ENCODE peak calls at places on chromosomes 16 and 17, in eight cellular contexts. J is tibial nerve; W is body of pancreas; P is CD8-positive, alpha-beta memory T cell; A is kidney; Q is cardiac fibroblast; N is CD4-positive, CD25-positive, alpha-beta regulatory T cell; O is adipocyte. Y is an unnamed sample.

GRCh38 chr17:3828151-3828851 is 17.7 kb downstream of the NCBP3 start:
- DNase-seq in J (no peak), W (no peak), P (no peak), A (no peak), Q (no peak), N (no peak), O (peak), Y (no peak)

GRCh38 chr16:75697571-75697970 is 3.7 kb downstream of the DUXB start:
- DNase-seq in J (no peak), W (no peak), P (no peak), A (no peak), Q (no peak), N (no peak), O (no peak), Y (no peak)

GRCh38 chr17:34556384-34556783 is 23.0 kb upstream of the TMEM132E start:
- DNase-seq in J (no peak), W (no peak), P (no peak), A (no peak), Q (peak), N (no peak), O (no peak), Y (peak)

GRCh38 chr17:80822700-80823410 is 168.8 kb upstream of the CHMP6 start:
- DNase-seq in J (no peak), W (no peak), P (no peak), A (peak), Q (no peak), N (no peak), O (no peak), Y (peak)

GRCh38 chr17:76408037-76408849 is 23.8 kb downstream of the SPHK1 start:
- DNase-seq in J (peak), W (peak), P (peak), A (no peak), Q (peak), N (peak), O (peak), Y (peak)

GRCh38 chr17:45146616-45147101 is 1.6 kb upstream of the HEXIM1 start:
- DNase-seq in J (peak), W (peak), P (no peak), A (no peak), Q (peak), N (no peak), O (no peak), Y (peak)

GRCh38 chr16:1812732-1813163 is 13.9 kb downstream of the HAGH start:
- DNase-seq in J (no peak), W (peak), P (no peak), A (peak), Q (peak), N (peak), O (peak), Y (peak)

GRCh38 chr17:83115832-83116231 is 36.4 kb downstream of the METRNL start:
- DNase-seq in J (no peak), W (no peak), P (no peak), A (no peak), Q (no peak), N (no peak), O (no peak), Y (no peak)

GRCh38 chr17:27573971-27574525 is 56.9 kb upstream of the LGALS9 start:
- DNase-seq in J (no peak), W (no peak), P (no peak), A (peak), Q (peak), N (no peak), O (peak), Y (peak)

GRCh38 chr17:42667088-42667951 is 8.2 kb downstream of the TUBG2 start:
- DNase-seq in J (no peak), W (peak), P (no peak), A (peak), Q (peak), N (no peak), O (peak), Y (peak)

GRCh38 chr17:37820313-37821024 is 75.6 kb upstream of the HNF1B start:
- DNase-seq in J (no peak), W (no peak), P (no peak), A (no peak), Q (no peak), N (no peak), O (no peak), Y (no peak)

GRCh38 chr16:22313141-22313781 is 16.1 kb downstream of the POLR3E start:
- DNase-seq in J (no peak), W (no peak), P (no peak), A (peak), Q (no peak), N (no peak), O (no peak), Y (no peak)

GRCh38 chr17:5191541-5192417 is at the start of gene ZNF594:
- DNase-seq in J (peak), W (peak), P (peak), A (peak), Q (peak), N (peak), O (peak), Y (peak)

GRCh38 chr16:80947708-80948615 is 58.7 kb downstream of the CMC2 start:
- DNase-seq in J (no peak), W (no peak), P (no peak), A (no peak), Q (peak), N (no peak), O (no peak), Y (no peak)

GRCh38 chr16:77723108-77723514 is 797 bp downstream of the NUDT7 start:
- DNase-seq in J (peak), W (peak), P (no peak), A (no peak), Q (peak), N (peak), O (peak), Y (peak)

GRCh38 chr17:75245011-75245410 is 16.4 kb downstream of the GGA3 start:
- DNase-seq in J (no peak), W (no peak), P (no peak), A (no peak), Q (no peak), N (no peak), O (no peak), Y (no peak)

GRCh38 chr17:75246404-75246803 is 15.0 kb downstream of the GGA3 start:
- DNase-seq in J (no peak), W (no peak), P (no peak), A (no peak), Q (no peak), N (no peak), O (no peak), Y (no peak)

GRCh38 chr17:75252039-75252816 is 9.2 kb downstream of the GGA3 start:
- DNase-seq in J (no peak), W (no peak), P (no peak), A (no peak), Q (no peak), N (no peak), O (no peak), Y (no peak)

GRCh38 chr17:75249564-75249963 is 11.8 kb downstream of the GGA3 start:
- DNase-seq in J (no peak), W (no peak), P (no peak), A (no peak), Q (no peak), N (no peak), O (no peak), Y (no peak)

DNA sequence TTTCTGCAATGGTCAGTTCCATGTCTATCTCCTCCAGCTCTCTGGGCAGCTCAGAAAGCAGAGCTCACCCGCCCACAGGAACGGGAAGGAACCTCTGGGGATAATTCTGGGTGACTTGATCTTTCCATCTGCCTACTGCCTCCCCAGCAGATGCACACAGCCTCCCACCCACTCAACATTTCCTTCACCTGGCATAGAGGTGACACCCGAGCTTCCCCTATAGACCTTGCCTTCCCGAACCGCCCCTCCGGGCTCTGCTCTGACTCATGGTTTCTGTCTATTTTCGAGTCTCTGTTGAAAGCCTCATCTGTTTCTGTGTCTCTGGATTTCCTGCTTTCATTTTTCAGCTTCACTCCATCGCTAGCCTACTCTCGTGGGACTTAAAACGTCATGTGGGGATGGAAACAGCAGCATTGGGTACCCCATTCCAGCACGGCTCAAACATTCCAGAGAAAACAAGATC is 11.4 kb downstream of the GGA3 start:
- DNase-seq in J (no peak), W (no peak), P (peak), A (no peak), Q (peak), N (peak), O (peak), Y (peak)
- H3K4me3 ChIP-seq in J (no peak), W (no peak), P (peak), A (peak), Q (no peak), N (peak), O (peak), Y (peak)

DNA sequence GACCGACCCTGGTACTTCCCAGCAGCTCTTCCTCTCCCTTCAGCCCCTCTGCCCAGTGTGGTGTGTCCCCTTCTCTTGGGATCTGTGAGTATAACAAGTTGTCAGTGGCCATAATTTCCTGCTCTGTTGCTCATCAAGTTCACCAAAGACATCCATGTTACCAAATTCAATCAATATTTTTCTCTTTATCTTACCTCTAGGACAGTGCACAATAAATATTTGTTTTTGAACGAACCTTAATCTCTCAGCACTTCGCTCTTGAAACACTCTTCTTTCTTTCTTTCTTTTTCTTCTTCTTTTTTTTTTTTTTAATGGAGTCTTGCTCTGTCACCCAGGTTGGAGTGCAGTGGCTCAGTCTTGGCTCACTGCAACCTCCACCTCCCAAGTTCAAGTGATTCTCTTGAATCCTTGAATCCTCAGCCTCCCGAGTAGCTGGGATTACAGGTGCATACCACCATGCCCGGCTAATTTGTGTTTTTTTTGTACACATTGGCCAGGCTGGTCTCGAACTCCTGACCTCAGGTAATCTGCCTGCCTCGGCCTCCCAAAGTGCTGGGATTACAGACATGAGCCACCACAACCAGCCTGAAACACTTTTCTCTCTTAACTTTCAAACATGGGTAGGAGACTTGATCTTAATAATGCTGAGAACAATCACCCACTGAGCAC is 2.7 kb upstream of the UMOD start:
- DNase-seq in J (no peak), W (no peak), P (no peak), A (no peak), Q (no peak), N (no peak), O (no peak), Y (no peak)
- H3K4me3 ChIP-seq in J (no peak), W (no peak), P (no peak), A (no peak), Q (no peak), N (no peak), O (no peak), Y (no peak)

GRCh38 chr17:75394332-75394918 is 11.1 kb downstream of the GRB2 start:
- DNase-seq in J (no peak), W (no peak), P (no peak), A (no peak), Q (no peak), N (no peak), O (peak), Y (no peak)

GRCh38 chr17:75398279-75398678 is 7.2 kb downstream of the GRB2 start:
- DNase-seq in J (no peak), W (no peak), P (no peak), A (no peak), Q (no peak), N (no peak), O (no peak), Y (no peak)

GRCh38 chr17:75396781-75397180 is 8.7 kb downstream of the GRB2 start:
- DNase-seq in J (no peak), W (no peak), P (no peak), A (no peak), Q (no peak), N (no peak), O (no peak), Y (no peak)

GRCh38 chr17:75396025-75396424 is 9.5 kb downstream of the GRB2 start:
- DNase-seq in J (no peak), W (no peak), P (no peak), A (no peak), Q (no peak), N (no peak), O (no peak), Y (no peak)

DNA sequence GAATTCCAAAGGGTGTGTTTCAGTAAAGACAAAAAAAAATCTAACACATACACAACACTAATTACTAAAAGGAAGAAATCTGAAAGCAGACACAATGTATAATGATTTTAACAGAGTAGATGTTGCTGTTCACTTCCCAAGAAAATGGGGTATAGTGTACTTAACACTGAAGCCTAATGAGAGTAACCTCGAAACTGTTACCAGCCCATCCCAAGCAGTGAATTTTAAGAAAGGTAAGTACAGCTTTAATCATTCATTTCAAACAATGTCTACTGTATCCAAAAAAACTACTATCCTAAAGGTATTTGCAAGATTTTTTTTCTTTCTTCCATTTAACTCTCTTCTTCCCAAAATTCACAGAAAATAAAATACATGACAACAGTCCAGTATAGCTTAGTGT is 8.3 kb downstream of the GRB2 start:
- DNase-seq in J (no peak), W (no peak), P (no peak), A (no peak), Q (no peak), N (no peak), O (no peak), Y (no peak)
- H3K4me3 ChIP-seq in J (no peak), W (no peak), P (no peak), A (no peak), Q (no peak), N (peak), O (no peak), Y (no peak)

GRCh38 chr16:72856797-72857196 is 191.1 kb downstream of the ZFHX3 start:
- DNase-seq in J (no peak), W (peak), P (no peak), A (no peak), Q (peak), N (no peak), O (no peak), Y (peak)

GRCh38 chr16:72850863-72851262 is 197.1 kb downstream of the ZFHX3 start:
- DNase-seq in J (no peak), W (no peak), P (no peak), A (no peak), Q (peak), N (no peak), O (peak), Y (peak)

GRCh38 chr16:72857841-72858594 is 189.9 kb downstream of the ZFHX3 start:
- DNase-seq in J (no peak), W (no peak), P (no peak), A (no peak), Q (no peak), N (no peak), O (no peak), Y (no peak)

GRCh38 chr16:72853575-72853974 is 194.4 kb downstream of the ZFHX3 start:
- DNase-seq in J (no peak), W (no peak), P (no peak), A (no peak), Q (no peak), N (no peak), O (no peak), Y (no peak)

DNA sequence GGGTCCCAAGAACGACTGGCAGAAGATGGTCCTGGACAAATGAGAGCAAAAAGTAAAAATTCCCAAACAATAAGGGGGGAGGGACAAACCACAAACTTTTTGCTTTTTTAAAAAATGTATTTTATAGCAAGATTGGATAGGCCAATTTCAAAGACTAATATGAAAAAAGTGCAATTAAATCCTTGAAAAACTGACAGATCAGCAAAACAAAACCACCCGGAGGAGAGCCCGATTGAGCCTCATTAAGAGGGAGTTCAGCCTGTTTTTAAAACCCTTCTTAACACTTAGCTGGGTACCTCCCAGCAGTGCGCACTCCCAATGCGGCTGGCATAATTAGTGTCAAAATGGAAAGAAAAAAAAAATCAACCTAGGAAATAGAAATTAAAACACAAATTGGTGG is 193.4 kb downstream of the ZFHX3 start:
- DNase-seq in J (no peak), W (no peak), P (no peak), A (no peak), Q (no peak), N (no peak), O (no peak), Y (no peak)
- H3K4me3 ChIP-seq in J (no peak), W (no peak), P (no peak), A (no peak), Q (no peak), N (no peak), O (no peak), Y (no peak)

GRCh38 chr17:17749921-17750320 is 68.7 kb downstream of the RAI1 start:
- DNase-seq in J (peak), W (peak), P (peak), A (no peak), Q (peak), N (peak), O (peak), Y (peak)

GRCh38 chr17:17751996-17752821 is 71.0 kb downstream of the RAI1 start:
- DNase-seq in J (peak), W (peak), P (peak), A (peak), Q (peak), N (peak), O (peak), Y (peak)

GRCh38 chr17:17752822-17753448 is 71.7 kb downstream of the RAI1 start:
- DNase-seq in J (no peak), W (no peak), P (no peak), A (peak), Q (no peak), N (no peak), O (peak), Y (no peak)

GRCh38 chr17:17750881-17751280 is 69.6 kb downstream of the RAI1 start:
- DNase-seq in J (no peak), W (no peak), P (peak), A (peak), Q (no peak), N (peak), O (no peak), Y (no peak)

DNA sequence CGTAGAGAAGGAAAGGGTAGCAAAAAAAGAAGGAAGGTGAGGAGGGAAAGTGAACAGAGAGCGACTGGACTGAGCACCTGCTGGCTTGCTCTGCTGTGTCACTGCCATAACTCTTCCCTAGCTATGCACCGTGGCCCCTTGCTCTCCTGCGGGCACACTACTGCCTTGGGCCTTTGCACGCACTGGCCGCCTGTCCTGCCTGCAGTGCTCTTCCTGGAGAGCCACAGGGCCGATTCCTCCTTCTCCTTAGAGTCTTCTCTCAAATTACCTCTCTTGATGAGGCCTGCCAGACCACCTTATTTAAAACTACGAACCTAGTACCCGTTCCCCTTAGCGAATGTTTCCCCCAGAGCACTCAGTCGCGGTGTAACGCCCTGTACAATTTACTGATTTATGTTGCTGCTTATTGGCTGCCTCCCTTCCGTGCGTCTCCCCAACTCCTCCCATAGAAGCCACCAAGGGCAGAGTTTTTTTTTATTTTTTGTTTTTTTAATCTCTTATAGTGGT is 70.3 kb downstream of the RAI1 start:
- DNase-seq in J (no peak), W (no peak), P (peak), A (peak), Q (no peak), N (no peak), O (no peak), Y (no peak)
- H3K4me3 ChIP-seq in J (peak), W (no peak), P (peak), A (peak), Q (no peak), N (peak), O (peak), Y (peak)